ENCODE peak calls at places on chromosomes 3 and 15, in ten cellular contexts. L, Q, S, X, J, H, D, E, K and W are unnamed samples. For H3K9me3, the result is how much of the 10 kb centered on the place peaks cover.

GRCh38 chr15:48579945-48580671 is 65.4 kb downstream of the FBN1 start:
- DNase-seq in L (no peak), Q (no peak), S (no peak), X (no peak), J (no peak), H (no peak), D (no peak), E (no peak), K (no peak), W (peak)

GRCh38 chr3:5047764-5048163 is 68.5 kb downstream of the BHLHE40 start:
- DNase-seq in L (no peak), Q (no peak), S (no peak), X (no peak), J (no peak), H (no peak), D (no peak), E (no peak), K (no peak), W (no peak)

GRCh38 chr15:69145694-69146492 is 14.5 kb upstream of the GLCE start:
- DNase-seq in L (no peak), Q (no peak), S (no peak), X (no peak), J (no peak), H (no peak), D (no peak), E (no peak), K (no peak), W (peak)

GRCh38 chr3:18224406-18224805 is 200.7 kb downstream of the SATB1 start:
- DNase-seq in L (no peak), Q (no peak), S (no peak), X (no peak), J (no peak), H (no peak), D (no peak), E (no peak), K (no peak), W (no peak)

GRCh38 chr15:31387483-31388118 is 61.0 kb downstream of the KLF13 start:
- DNase-seq in L (peak), Q (no peak), S (no peak), X (no peak), J (peak), H (no peak), D (peak), E (peak), K (no peak), W (peak)

GRCh38 chr3:106210923-106211322 is 342.1 kb upstream of the CBLB start:
- DNase-seq in L (no peak), Q (no peak), S (no peak), X (no peak), J (no peak), H (no peak), D (no peak), E (no peak), K (no peak), W (no peak)

GRCh38 chr3:46031269-46031668 is 4.0 kb upstream of the XCR1 start:
- DNase-seq in L (no peak), Q (no peak), S (no peak), X (no peak), J (no peak), H (no peak), D (no peak), E (no peak), K (no peak), W (no peak)

GRCh38 chr3:49022751-49023171 is 840 bp downstream of the NDUFAF3 start:
- DNase-seq in L (no peak), Q (no peak), S (no peak), X (peak), J (no peak), H (peak), D (no peak), E (no peak), K (no peak), W (no peak)

GRCh38 chr3:189304465-189305341 is 132.9 kb downstream of the TPRG1 start:
- DNase-seq in L (no peak), Q (no peak), S (no peak), X (peak), J (peak), H (peak), D (peak), E (no peak), K (no peak), W (peak)

GRCh38 chr3:31974454-31974853 is 6.6 kb downstream of the OSBPL10 start:
- DNase-seq in L (no peak), Q (no peak), S (no peak), X (no peak), J (no peak), H (no peak), D (no peak), E (no peak), K (no peak), W (peak)

GRCh38 chr15:59687831-59688230 is 1.3 kb downstream of the BNIP2 start:
- DNase-seq in L (no peak), Q (no peak), S (no peak), X (no peak), J (peak), H (no peak), D (no peak), E (no peak), K (no peak), W (peak)

GRCh38 chr3:11845661-11846060 is 1.0 kb downstream of the TAMM41 start:
- DNase-seq in L (no peak), Q (no peak), S (no peak), X (no peak), J (peak), H (no peak), D (no peak), E (no peak), K (no peak), W (no peak)

GRCh38 chr3:47225310-47225906 is 57.2 kb downstream of the KIF9 start:
- DNase-seq in L (no peak), Q (no peak), S (no peak), X (no peak), J (no peak), H (no peak), D (no peak), E (no peak), K (no peak), W (no peak)

GRCh38 chr3:110789315-110789714 is 282.3 kb upstream of the NECTIN3 start:
- DNase-seq in L (no peak), Q (no peak), S (no peak), X (no peak), J (no peak), H (no peak), D (no peak), E (no peak), K (no peak), W (peak)

GRCh38 chr3:107897471-107898180 is 193.2 kb downstream of the CD47 start:
- DNase-seq in L (no peak), Q (no peak), S (no peak), X (no peak), J (no peak), H (no peak), D (no peak), E (no peak), K (no peak), W (peak)

GRCh38 chr15:36156855-36157521 is 422.4 kb upstream of the CDIN1 start:
- DNase-seq in L (no peak), Q (peak), S (no peak), X (no peak), J (no peak), H (peak), D (no peak), E (peak), K (no peak), W (peak)

GRCh38 chr15:56772868-56773639 is 39.7 kb upstream of the ZNF280D start:
- DNase-seq in L (no peak), Q (no peak), S (no peak), X (no peak), J (peak), H (peak), D (no peak), E (no peak), K (no peak), W (peak)

GRCh38 chr3:42438193-42438592 is 27.8 kb upstream of the LYZL4 start:
- DNase-seq in L (no peak), Q (no peak), S (no peak), X (no peak), J (no peak), H (no peak), D (no peak), E (no peak), K (no peak), W (no peak)

GRCh38 chr3:184541886-184542562 is 19.6 kb upstream of the EPHB3 start:
- DNase-seq in L (no peak), Q (no peak), S (no peak), X (peak), J (no peak), H (no peak), D (no peak), E (no peak), K (no peak), W (no peak)

GRCh38 chr3:192851821-192852352 is 65.8 kb downstream of the MB21D2 start:
- DNase-seq in L (no peak), Q (peak), S (peak), X (peak), J (peak), H (peak), D (peak), E (peak), K (no peak), W (peak)

GRCh38 chr15:52678036-52678467 is 1.1 kb downstream of the ATOSA start:
- DNase-seq in L (peak), Q (peak), S (no peak), X (peak), J (peak), H (peak), D (peak), E (peak), K (peak), W (peak)

GRCh38 chr3:18657858-18658820 is 233.0 kb upstream of the SATB1 start:
- DNase-seq in L (peak), Q (no peak), S (no peak), X (no peak), J (no peak), H (no peak), D (no peak), E (no peak), K (no peak), W (no peak)

GRCh38 chr15:95448531-95449210 is 881.8 kb upstream of the NR2F2 start:
- DNase-seq in L (no peak), Q (no peak), S (no peak), X (no peak), J (no peak), H (no peak), D (no peak), E (no peak), K (no peak), W (peak)

GRCh38 chr15:47586653-47587224 is 130.6 kb upstream of the SEMA6D start:
- DNase-seq in L (no peak), Q (peak), S (no peak), X (no peak), J (no peak), H (no peak), D (no peak), E (peak), K (no peak), W (no peak)

GRCh38 chr15:71634820-71635219 is 175.5 kb upstream of the NR2E3 start:
- DNase-seq in L (no peak), Q (no peak), S (no peak), X (no peak), J (no peak), H (no peak), D (no peak), E (no peak), K (no peak), W (peak)

GRCh38 chr15:77024273-77025065 is 29.5 kb downstream of the PSTPIP1 start:
- DNase-seq in L (peak), Q (peak), S (no peak), X (peak), J (peak), H (peak), D (peak), E (peak), K (peak), W (no peak)

GRCh38 chr3:47384425-47384824 is 3.6 kb downstream of the PTPN23 start:
- DNase-seq in L (no peak), Q (no peak), S (no peak), X (no peak), J (no peak), H (no peak), D (no peak), E (no peak), K (no peak), W (no peak)

GRCh38 chr3:127779747-127780146 is 42.6 kb downstream of the MGLL start:
- DNase-seq in L (no peak), Q (no peak), S (no peak), X (peak), J (peak), H (peak), D (no peak), E (no peak), K (no peak), W (peak)

GRCh38 chr3:124322966-124323365 is 331.0 kb upstream of the ROPN1 start:
- DNase-seq in L (no peak), Q (no peak), S (no peak), X (no peak), J (no peak), H (no peak), D (no peak), E (no peak), K (no peak), W (peak)
- H3K9me3 ChIP-seq in L (under half), Q (under half), S (under half), X (under half), J (under half), H (under half), D (under half), E (under half), K (under half), W (under half)

GRCh38 chr3:93930041-93930440 is 43.7 kb downstream of the PROS1 start:
- DNase-seq in L (no peak), Q (no peak), S (no peak), X (no peak), J (no peak), H (no peak), D (no peak), E (no peak), K (no peak), W (no peak)
- H3K9me3 ChIP-seq in L (under half), Q (under half), S (under half), X (under half), J (under half), H (under half), D (under half), E (under half), K (under half), W (under half)

DNA sequence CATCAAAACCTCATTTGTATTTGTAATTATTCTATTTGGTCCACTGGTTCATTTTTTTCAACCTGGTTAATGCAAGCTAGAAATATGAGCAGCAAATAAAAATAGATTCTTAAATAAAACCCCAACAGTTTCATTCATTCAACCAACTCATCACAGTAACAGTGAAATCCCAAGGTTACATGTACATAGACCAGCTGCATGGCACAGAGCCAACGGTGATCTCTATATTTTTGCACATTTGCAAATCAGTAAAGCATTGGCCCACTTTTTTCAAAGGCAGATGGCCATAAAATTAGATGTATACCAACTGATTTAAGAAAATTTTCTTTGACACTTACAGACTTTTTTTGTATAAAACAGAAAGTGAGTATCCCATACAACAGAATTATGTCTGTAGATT is 49.3 kb downstream of the STRIT1 start:
- DNase-seq in L (no peak), Q (no peak), S (no peak), X (no peak), J (no peak), H (no peak), D (no peak), E (no peak), K (no peak), W (no peak)
- H3K9me3 ChIP-seq in L (under half), Q (under half), S (under half), X (under half), J (under half), H (under half), D (under half), E (under half), K (under half), W (under half)

GRCh38 chr15:92943581-92943980 is 43.5 kb downstream of the CHD2 start:
- DNase-seq in L (no peak), Q (no peak), S (no peak), X (no peak), J (no peak), H (no peak), D (no peak), E (no peak), K (no peak), W (no peak)
- H3K9me3 ChIP-seq in L (under half), Q (under half), S (under half), X (under half), J (under half), H (under half), D (under half), E (under half), K (under half), W (under half)

GRCh38 chr15:20348900-20349773 is 192.5 kb downstream of the GOLGA6L6 start:
- DNase-seq in L (no peak), Q (peak), S (no peak), X (peak), J (no peak), H (peak), D (peak), E (peak), K (no peak), W (no peak)

GRCh38 chr15:20353966-20354883 is 187.4 kb downstream of the GOLGA6L6 start:
- DNase-seq in L (no peak), Q (no peak), S (no peak), X (peak), J (no peak), H (peak), D (peak), E (no peak), K (no peak), W (no peak)

GRCh38 chr15:20349774-20350498 is 191.7 kb downstream of the GOLGA6L6 start:
- DNase-seq in L (no peak), Q (peak), S (no peak), X (peak), J (no peak), H (peak), D (peak), E (peak), K (no peak), W (no peak)

GRCh38 chr15:20352241-20353200 is 189.1 kb downstream of the GOLGA6L6 start:
- DNase-seq in L (no peak), Q (no peak), S (no peak), X (peak), J (no peak), H (no peak), D (no peak), E (no peak), K (no peak), W (no peak)

DNA sequence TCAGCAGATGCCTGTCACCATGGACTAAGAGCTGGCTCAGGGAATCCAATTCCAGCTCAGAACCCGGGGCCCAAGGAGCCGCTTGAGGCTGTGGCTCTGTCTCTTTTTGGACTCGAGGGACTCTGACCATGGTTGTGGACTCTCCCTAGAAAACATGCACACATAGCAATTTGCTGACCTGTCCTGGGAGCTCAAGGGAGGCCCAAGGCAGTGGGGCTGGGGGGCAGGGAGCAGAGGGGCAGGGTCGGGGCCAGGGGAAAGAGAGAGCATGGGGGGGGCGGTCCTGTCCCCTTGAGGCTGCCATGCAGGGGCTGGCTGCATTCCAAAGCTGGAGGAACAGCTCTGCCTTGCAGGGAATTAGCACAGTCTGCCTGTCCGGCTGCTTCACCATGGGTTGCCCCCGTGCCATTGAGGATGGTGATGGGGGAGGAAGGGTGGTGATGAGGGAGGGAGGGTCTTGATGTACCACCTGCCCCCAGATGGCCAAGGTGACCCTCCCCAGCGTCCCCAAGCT is 190.1 kb downstream of the GOLGA6L6 start:
- DNase-seq in L (no peak), Q (peak), S (no peak), X (peak), J (no peak), H (peak), D (peak), E (no peak), K (no peak), W (no peak)
- H3K9me3 ChIP-seq in L (under half), Q (under half), S (half or more), X (under half), J (under half), H (under half), D (under half), E (under half), K (under half), W (half or more)